ENCODE peak calls at places on chromosomes 5 and 9, in six cellular contexts. H, T, W, S, X and P are unnamed samples.

GRCh38 chr9:33202018-33202417 is 34.9 kb upstream of the B4GALT1 start:
- DNase-seq in H (no peak), T (no peak), W (no peak), S (no peak), X (no peak), P (no peak)

GRCh38 chr5:4857761-4858160 is 282.4 kb upstream of the ADAMTS16 start:
- DNase-seq in H (no peak), T (no peak), W (no peak), S (no peak), X (no peak), P (no peak)

GRCh38 chr5:68548959-68549676 is 333.6 kb downstream of the PIK3R1 start:
- DNase-seq in H (peak), T (no peak), W (no peak), S (no peak), X (no peak), P (no peak)

GRCh38 chr5:133384120-133384855 is 228.1 kb downstream of the FSTL4 start:
- DNase-seq in H (no peak), T (peak), W (no peak), S (no peak), X (no peak), P (peak)

GRCh38 chr5:39019231-39019630 is 55.0 kb downstream of the RICTOR start:
- DNase-seq in H (no peak), T (no peak), W (no peak), S (no peak), X (no peak), P (no peak)

GRCh38 chr9:131161585-131161984 is 36.2 kb downstream of the NUP214 start:
- DNase-seq in H (no peak), T (no peak), W (no peak), S (no peak), X (no peak), P (no peak)

GRCh38 chr5:8908055-8908683 is 637.7 kb downstream of the SEMA5A start:
- DNase-seq in H (peak), T (no peak), W (no peak), S (no peak), X (no peak), P (no peak)

GRCh38 chr5:85591311-85591710 is 1026.4 kb upstream of the COX7C start:
- DNase-seq in H (no peak), T (no peak), W (peak), S (no peak), X (no peak), P (no peak)

GRCh38 chr9:10248890-10249289 is 363.9 kb downstream of the PTPRD start:
- DNase-seq in H (no peak), T (no peak), W (no peak), S (no peak), X (no peak), P (no peak)